ENCODE peak calls at places on chromosomes 5 and 9, in seven cellular contexts. W, E, X, S, A, Q and I are unnamed samples.

GRCh38 chr5:73030531-73030930 is 74.7 kb downstream of the FCHO2 start:
- DNase-seq in W (no peak), E (no peak), X (no peak), S (peak; percentile 17), A (no peak), Q (no peak), I (peak; percentile 62)

GRCh38 chr5:448061-448765 is 5.2 kb downstream of the EXOC3 start:
- DNase-seq in W (no peak), E (no peak), X (no peak), S (no peak), A (peak; percentile 79), Q (no peak), I (no peak)

GRCh38 chr9:4422495-4422894 is 67.8 kb upstream of the SLC1A1 start:
- DNase-seq in W (no peak), E (no peak), X (no peak), S (no peak), A (no peak), Q (no peak), I (no peak)

GRCh38 chr5:52702877-52703276 is 84.8 kb upstream of the ITGA1 start:
- DNase-seq in W (no peak), E (no peak), X (no peak), S (no peak), A (no peak), Q (no peak), I (no peak)

GRCh38 chr9:116416421-116416820 is 262.8 kb downstream of the PAPPA start:
- DNase-seq in W (no peak), E (no peak), X (no peak), S (no peak), A (no peak), Q (no peak), I (no peak)

GRCh38 chr9:120009856-120010255 is 570.1 kb downstream of the CDK5RAP2 start:
- DNase-seq in W (no peak), E (no peak), X (no peak), S (no peak), A (no peak), Q (no peak), I (peak; percentile 78)

GRCh38 chr5:122091942-122092600 is 14.0 kb upstream of the LOX start:
- DNase-seq in W (peak; percentile 77), E (peak; percentile 78), X (no peak), S (no peak), A (no peak), Q (no peak), I (no peak)

GRCh38 chr5:98121036-98121936 is 652.2 kb upstream of the RGMB start:
- DNase-seq in W (no peak), E (no peak), X (no peak), S (no peak), A (peak; percentile 39), Q (no peak), I (no peak)

GRCh38 chr9:136327313-136327971 is at the start of gene GPSM1:
- DNase-seq in W (peak; percentile 58), E (peak; percentile 55), X (peak; percentile 77), S (no peak), A (peak; percentile 64), Q (no peak), I (no peak)

GRCh38 chr5:8491254-8491653 is 622.3 kb downstream of the MTRR start:
- DNase-seq in W (no peak), E (no peak), X (no peak), S (no peak), A (no peak), Q (no peak), I (no peak)

GRCh38 chr9:36632892-36633291 is 60.2 kb downstream of the MELK start:
- DNase-seq in W (peak; percentile 51), E (peak; percentile 52), X (peak; percentile 25), S (no peak), A (no peak), Q (peak; percentile 10), I (peak; percentile 1)

GRCh38 chr9:136665111-136665703 is 2.5 kb downstream of the EGFL7 start:
- DNase-seq in W (no peak), E (no peak), X (no peak), S (no peak), A (no peak), Q (no peak), I (no peak)

GRCh38 chr9:116318463-116319271 is 165.1 kb downstream of the PAPPA start:
- DNase-seq in W (peak; percentile 84), E (no peak), X (peak; percentile 83), S (no peak), A (peak; percentile 75), Q (peak; percentile 80), I (no peak)

GRCh38 chr5:32330126-32330971 is 17.6 kb upstream of the MTMR12 start:
- DNase-seq in W (no peak), E (no peak), X (no peak), S (peak; percentile 61), A (peak; percentile 41), Q (no peak), I (peak; percentile 68)

GRCh38 chr9:128714586-128715435 is 9.1 kb downstream of the ZDHHC12 start:
- DNase-seq in W (no peak), E (no peak), X (no peak), S (no peak), A (no peak), Q (no peak), I (no peak)

GRCh38 chr5:167899490-167899889 is 392.0 kb upstream of the WWC1 start:
- DNase-seq in W (peak; percentile 17), E (peak; percentile 73), X (no peak), S (no peak), A (no peak), Q (no peak), I (no peak)

GRCh38 chr9:125409217-125409636 is 147.6 kb downstream of the GAPVD1 start:
- DNase-seq in W (no peak), E (no peak), X (no peak), S (no peak), A (no peak), Q (no peak), I (no peak)

GRCh38 chr9:125412166-125412565 is 150.5 kb downstream of the GAPVD1 start:
- DNase-seq in W (no peak), E (no peak), X (no peak), S (no peak), A (no peak), Q (no peak), I (no peak)

GRCh38 chr9:125409637-125410521 is 148.3 kb downstream of the GAPVD1 start:
- DNase-seq in W (peak; percentile 53), E (no peak), X (no peak), S (no peak), A (peak; percentile 86), Q (no peak), I (no peak)

GRCh38 chr9:125411171-125411756 is 149.6 kb downstream of the GAPVD1 start:
- DNase-seq in W (no peak), E (no peak), X (no peak), S (no peak), A (no peak), Q (no peak), I (no peak)

GRCh38 chr9:125410522-125410894 is 148.9 kb downstream of the GAPVD1 start:
- DNase-seq in W (no peak), E (no peak), X (no peak), S (no peak), A (no peak), Q (no peak), I (no peak)
- H3K4me3 ChIP-seq in W (peak overlapping the region; percentile 21), E (no peak overlapping the region), X (peak overlapping the region; percentile 24), S (no peak overlapping the region), A (peak overlapping the region; percentile 51), Q (no peak overlapping the region), I (no peak overlapping the region)

GRCh38 chr9:97304586-97304985 is 2.9 kb upstream of the CCDC180 start:
- DNase-seq in W (no peak), E (no peak), X (no peak), S (no peak), A (no peak), Q (no peak), I (no peak)

GRCh38 chr9:97305501-97306298 is 1.8 kb upstream of the CCDC180 start:
- DNase-seq in W (no peak), E (no peak), X (no peak), S (no peak), A (no peak), Q (no peak), I (no peak)

GRCh38 chr9:97309260-97309659 is 1.8 kb downstream of the CCDC180 start:
- DNase-seq in W (no peak), E (no peak), X (no peak), S (no peak), A (no peak), Q (no peak), I (no peak)

GRCh38 chr9:97307500-97308163 is at the start of gene CCDC180:
- DNase-seq in W (no peak), E (peak; percentile 8), X (no peak), S (no peak), A (no peak), Q (no peak), I (no peak)

DNA sequence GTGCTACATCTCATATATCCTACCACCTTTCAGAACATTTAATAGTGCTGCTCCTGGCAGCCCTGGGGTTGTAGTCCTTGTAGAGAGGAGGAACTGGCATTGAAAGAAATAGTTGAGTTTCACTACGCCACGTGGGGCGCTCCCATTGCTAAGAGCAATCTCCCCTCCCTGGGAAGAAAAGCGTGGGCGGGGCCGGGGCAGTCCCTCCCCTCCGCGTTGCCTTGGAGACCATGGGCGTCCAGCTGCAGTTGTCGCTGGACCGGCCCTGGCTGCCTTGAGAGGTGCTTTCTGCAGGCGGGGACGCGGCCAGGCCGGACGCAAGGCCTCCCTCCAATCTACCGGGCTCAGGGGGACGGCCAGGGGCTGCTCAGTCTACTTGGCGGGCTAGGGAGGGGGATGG is 368 bp upstream of the CCDC180 start:
- DNase-seq in W (peak; percentile 57), E (peak; percentile 79), X (peak; percentile 41), S (peak; percentile 87), A (peak; percentile 85), Q (peak; percentile 41), I (no peak)
- TF ChIP-seq CTCF in W (no peak), E (peak; percentile 34), X (no peak), S (peak; percentile 14), A (no peak), Q (peak; percentile 31), I (no peak)

DNA sequence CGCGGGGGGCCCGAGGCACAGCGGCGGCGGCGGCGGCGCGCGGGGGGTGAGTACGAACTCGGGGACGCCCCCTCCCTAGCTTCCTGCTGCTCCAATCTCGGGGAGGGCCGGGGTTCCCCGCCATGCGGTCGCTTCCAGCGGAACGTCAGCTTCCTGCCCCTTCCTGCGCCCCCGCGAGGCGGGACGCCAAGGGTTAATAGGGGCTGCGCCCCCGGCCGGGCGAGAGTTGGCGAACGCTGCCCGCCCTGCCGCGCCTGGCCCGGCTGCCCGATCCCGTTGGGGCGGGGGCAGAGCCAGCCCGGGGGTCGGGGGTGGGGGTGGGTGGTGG is 594 bp downstream of the COL27A1 start:
- DNase-seq in W (no peak), E (no peak), X (no peak), S (no peak), A (no peak), Q (no peak), I (no peak)
- H3K4me3 ChIP-seq in W (peak overlapping the region; percentile 94), E (peak overlapping the region; percentile 64), X (peak overlapping the region; percentile 63), S (peak overlapping the region; percentile 50), A (peak overlapping the region; percentile 52), Q (peak overlapping the region; percentile 76), I (no peak overlapping the region)

GRCh38 chr5:9533577-9534334 is 12.1 kb downstream of the SEMA5A start:
- DNase-seq in W (no peak), E (no peak), X (no peak), S (no peak), A (no peak), Q (no peak), I (no peak)
- TF ChIP-seq CTCF in W (no peak), E (no peak), X (no peak), S (no peak), A (no peak), Q (no peak), I (no peak)

GRCh38 chr9:18786936-18787658 is 245.9 kb downstream of the SAXO1 start:
- DNase-seq in W (peak; percentile 47), E (peak; percentile 58), X (peak; percentile 3), S (no peak), A (no peak), Q (no peak), I (no peak)
- H3K4me3 ChIP-seq in W (no peak overlapping the region), E (no peak overlapping the region), X (no peak overlapping the region), S (no peak overlapping the region), A (no peak overlapping the region), Q (no peak overlapping the region), I (no peak overlapping the region)